ENCODE peak calls at places on chromosomes 16 and 17, in four cellular contexts. D, T, J and H are unnamed samples.

GRCh38 chr16:57192720-57193486 is 6.8 kb downstream of the RSPRY1 start:
- DNase-seq in D (no peak), T (no peak), J (no peak), H (no peak)

GRCh38 chr16:2983706-2984136 is 3.5 kb upstream of the PKMYT1 start:
- DNase-seq in D (peak; percentile 90), T (peak; percentile 91), J (peak; percentile 95), H (peak; percentile 91)

GRCh38 chr17:36686123-36686669 is 84.8 kb downstream of the MRM1 start:
- DNase-seq in D (no peak), T (peak; percentile 16), J (no peak), H (no peak)

GRCh38 chr16:75254359-75254837 is 3.0 kb upstream of the BCAR1 start:
- DNase-seq in D (peak; percentile 91), T (no peak), J (no peak), H (no peak)

GRCh38 chr17:82839617-82840292 is at the start of gene ZNF750:
- DNase-seq in D (no peak), T (peak; percentile 73), J (no peak), H (no peak)

GRCh38 chr16:54942353-54942943 is 11.8 kb downstream of the IRX5 start:
- DNase-seq in D (no peak), T (no peak), J (no peak), H (no peak)

GRCh38 chr17:58786586-58787295 is 31.1 kb downstream of the PPM1E start:
- DNase-seq in D (no peak), T (peak; percentile 29), J (no peak), H (no peak)

GRCh38 chr17:11874756-11875155 is 122.5 kb downstream of the ZNF18 start:
- DNase-seq in D (no peak), T (no peak), J (no peak), H (no peak)

DNA sequence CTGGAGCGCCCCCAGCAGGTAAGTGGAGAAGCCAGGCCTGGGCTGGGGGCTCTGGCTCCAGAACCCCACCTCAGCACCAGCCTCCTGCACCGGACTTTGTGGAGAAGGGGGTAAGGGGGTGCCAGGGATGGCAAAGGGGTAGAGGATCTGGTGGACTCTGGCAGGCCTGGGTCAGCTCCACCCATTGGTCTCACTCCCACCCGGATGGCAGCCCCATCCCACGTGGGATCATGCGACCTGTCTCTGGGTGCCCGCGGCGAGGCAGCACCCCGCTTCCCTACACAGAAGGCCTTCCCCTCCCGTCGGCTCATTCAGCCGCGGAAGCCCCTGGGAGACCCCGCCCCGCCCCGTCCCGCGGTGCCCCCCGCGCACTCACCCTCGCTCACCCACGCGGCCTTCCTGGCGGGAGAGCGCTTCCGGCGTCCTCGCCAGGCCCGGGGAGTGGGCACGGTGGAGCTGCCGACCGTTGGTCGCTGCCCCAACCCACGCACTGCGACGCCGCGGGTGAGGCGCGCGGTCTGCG is 498 bp upstream of the PLEKHG4 start:
- DNase-seq in D (peak; percentile 56), T (peak; percentile 45), J (no peak), H (no peak)
- TF ChIP-seq CTCF in D (no peak), T (peak; percentile 71), J (no peak), H (no peak)

GRCh38 chr16:69771651-69771967 is 9.5 kb downstream of the WWP2 start:
- DNase-seq in D (no peak), T (no peak), J (no peak), H (no peak)
- TF ChIP-seq CTCF in D (no peak), T (no peak), J (no peak), H (no peak)

GRCh38 chr17:40735016-40735415 is 20.1 kb downstream of the KRT25 start:
- DNase-seq in D (no peak), T (no peak), J (no peak), H (no peak)

GRCh38 chr17:40738553-40738952 is 16.6 kb downstream of the KRT25 start:
- DNase-seq in D (no peak), T (no peak), J (no peak), H (no peak)
- TF ChIP-seq CTCF in D (no peak), T (no peak), J (no peak), H (no peak)

GRCh38 chr16:85057948-85058347 is 30.4 kb downstream of the KIAA0513 start:
- DNase-seq in D (no peak), T (no peak), J (no peak), H (no peak)

GRCh38 chr16:85056211-85056748 is 28.7 kb downstream of the KIAA0513 start:
- DNase-seq in D (no peak), T (no peak), J (peak; percentile 31), H (peak; percentile 44)

GRCh38 chr16:85058909-85059308 is 31.3 kb downstream of the KIAA0513 start:
- DNase-seq in D (no peak), T (no peak), J (no peak), H (no peak)

GRCh38 chr16:85055503-85056210 is 28.1 kb downstream of the KIAA0513 start:
- DNase-seq in D (no peak), T (peak; percentile 22), J (no peak), H (no peak)

GRCh38 chr16:85057212-85057889 is 29.8 kb downstream of the KIAA0513 start:
- DNase-seq in D (no peak), T (peak; percentile 8), J (no peak), H (no peak)
- TF ChIP-seq CTCF in D (no peak), T (peak; percentile 62), J (no peak), H (peak; percentile 22)

DNA sequence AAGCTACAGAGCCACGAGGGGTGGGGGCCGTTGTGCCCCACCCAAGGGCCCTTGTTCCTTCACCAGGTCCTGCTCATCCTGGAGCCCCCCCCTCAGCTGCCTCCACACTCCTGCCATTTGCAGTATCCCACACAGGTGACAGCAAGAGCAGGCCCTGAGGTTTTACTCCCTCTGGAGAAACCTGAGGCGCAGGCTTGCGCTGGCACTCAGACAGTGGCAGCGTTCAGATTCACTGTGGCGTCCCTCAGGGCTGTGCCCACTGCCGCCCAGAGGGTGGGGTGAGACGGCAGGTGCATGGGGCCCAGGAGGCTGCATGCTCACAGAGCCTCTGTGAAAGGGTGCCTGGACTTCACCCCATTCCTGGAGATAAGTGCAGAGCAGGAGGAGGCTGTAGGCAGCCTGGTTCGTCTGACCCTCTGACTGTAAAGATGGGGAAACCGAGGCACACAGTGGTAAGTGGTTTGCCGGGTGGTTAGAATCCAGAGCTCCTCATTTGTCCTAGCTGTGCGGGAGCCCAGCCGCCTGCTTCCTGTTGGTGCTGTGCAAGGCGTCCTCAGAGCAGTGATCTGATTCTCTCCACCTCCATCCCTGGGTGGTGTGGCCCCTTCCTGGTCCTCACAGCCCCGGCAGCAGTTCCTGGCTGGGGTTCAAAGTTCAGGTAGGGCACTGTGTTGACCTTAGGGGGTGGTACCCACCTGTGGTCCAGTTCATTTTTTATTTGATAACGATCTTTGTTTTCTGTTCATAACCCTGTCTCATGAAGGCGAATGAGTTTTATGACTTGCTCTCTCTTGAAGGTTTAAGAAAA is 1.6 kb downstream of the SPIRE2 start:
- DNase-seq in D (no peak), T (no peak), J (no peak), H (no peak)
- TF ChIP-seq CTCF in D (no peak), T (no peak), J (no peak), H (no peak)